ENCODE peak calls at places on chromosome 1, in four cellular contexts. One of them, this sample, is unnamed.

GRCh38 chr1:213252026-213252425 is 201.0 kb downstream of the RPS6KC1 start:
- DNase-seq in lower leg skin: no peak
- DNase-seq in heart left ventricle: no peak
- DNase-seq in IMR-90: no peak
- DNase-seq in this sample: no peak

GRCh38 chr1:54859687-54860391 is 27.2 kb downstream of the DHCR24 start:
- DNase-seq in lower leg skin: no peak
- DNase-seq in heart left ventricle: no peak
- DNase-seq in IMR-90: no peak
- DNase-seq in this sample: no peak

GRCh38 chr1:97139512-97139911 is 417.9 kb downstream of the PTBP2 start:
- DNase-seq in lower leg skin: no peak
- DNase-seq in heart left ventricle: no peak
- DNase-seq in IMR-90: peak; percentile 47
- DNase-seq in this sample: no peak

GRCh38 chr1:27137544-27138075 is 17.3 kb downstream of the SLC9A1 start:
- DNase-seq in lower leg skin: peak; percentile 83
- DNase-seq in heart left ventricle: peak; percentile 68
- DNase-seq in IMR-90: no peak
- DNase-seq in this sample: no peak

GRCh38 chr1:241605146-241605805 is 34.9 kb downstream of the CHML start:
- DNase-seq in lower leg skin: no peak
- DNase-seq in heart left ventricle: no peak
- DNase-seq in IMR-90: no peak
- DNase-seq in this sample: no peak

GRCh38 chr1:162724583-162725120 is 65.8 kb upstream of the HSD17B7 start:
- DNase-seq in lower leg skin: no peak
- DNase-seq in heart left ventricle: no peak
- DNase-seq in IMR-90: no peak
- DNase-seq in this sample: no peak

GRCh38 chr1:209434066-209434465 is 149.4 kb upstream of the CAMK1G start:
- DNase-seq in lower leg skin: no peak
- DNase-seq in heart left ventricle: no peak
- DNase-seq in IMR-90: no peak
- DNase-seq in this sample: no peak

GRCh38 chr1:11053758-11054137 is 6.1 kb downstream of the SRM start:
- DNase-seq in lower leg skin: no peak
- DNase-seq in heart left ventricle: no peak
- DNase-seq in IMR-90: peak; percentile 25
- DNase-seq in this sample: no peak

GRCh38 chr1:221718391-221719277 is 23.3 kb downstream of the DUSP10 start:
- DNase-seq in lower leg skin: no peak
- DNase-seq in heart left ventricle: no peak
- DNase-seq in IMR-90: peak; percentile 94
- DNase-seq in this sample: no peak

GRCh38 chr1:175197536-175197935 is 5.0 kb upstream of the KIAA0040 start:
- DNase-seq in lower leg skin: no peak
- DNase-seq in heart left ventricle: no peak
- DNase-seq in IMR-90: no peak
- DNase-seq in this sample: no peak

GRCh38 chr1:71081697-71082080 is 854 bp upstream of the ZRANB2 start:
- DNase-seq in lower leg skin: peak; percentile 15
- DNase-seq in heart left ventricle: no peak
- DNase-seq in IMR-90: no peak
- DNase-seq in this sample: no peak

GRCh38 chr1:100458925-100459814 is 78.8 kb upstream of the GPR88 start:
- DNase-seq in lower leg skin: peak; percentile 75
- DNase-seq in heart left ventricle: peak; percentile 60
- DNase-seq in IMR-90: peak; percentile 82
- DNase-seq in this sample: peak; percentile 26

GRCh38 chr1:48943393-48943792 is 166.7 kb upstream of the BEND5 start:
- DNase-seq in lower leg skin: no peak
- DNase-seq in heart left ventricle: no peak
- DNase-seq in IMR-90: no peak
- DNase-seq in this sample: no peak

DNA sequence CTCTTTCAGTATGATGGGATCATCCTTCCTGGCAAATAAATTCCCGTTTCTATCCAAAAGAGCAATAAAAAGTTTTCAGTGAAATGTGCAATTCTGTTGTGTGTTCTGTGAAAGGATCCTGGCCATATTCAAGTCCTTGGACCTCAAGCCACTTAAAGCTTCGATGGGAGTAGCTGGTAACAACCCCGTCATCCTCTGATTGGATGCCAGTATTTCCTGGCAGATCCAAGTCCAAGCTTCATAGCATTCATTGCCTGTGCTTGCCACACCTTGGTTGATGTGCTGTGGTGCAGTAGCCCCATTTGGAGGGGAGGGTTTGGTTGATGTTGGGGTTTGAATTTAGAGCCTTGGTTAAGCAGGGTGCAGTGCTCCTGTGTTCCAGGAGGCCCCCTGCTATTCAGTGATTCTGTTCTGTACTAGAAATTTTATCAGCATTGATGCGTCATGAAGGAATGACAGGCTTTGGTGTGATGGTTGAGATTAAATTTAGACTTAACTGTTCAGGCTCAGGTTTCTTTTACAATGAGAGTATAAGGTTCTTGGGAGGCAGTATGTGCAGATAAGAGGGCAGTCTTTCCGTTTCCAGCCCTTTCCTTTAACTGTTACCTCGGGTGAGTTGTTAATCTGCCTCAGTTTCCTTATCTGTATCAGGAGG is 4.9 kb downstream of the RPL11 start:
- DNase-seq in lower leg skin: no peak
- DNase-seq in heart left ventricle: no peak
- DNase-seq in IMR-90: peak; percentile 13
- DNase-seq in this sample: no peak
- TF ChIP-seq POLR2A in lower leg skin: no peak
- TF ChIP-seq POLR2A in heart left ventricle: no peak
- TF ChIP-seq POLR2A in IMR-90: no peak
- TF ChIP-seq POLR2A in this sample: no peak

GRCh38 chr1:230067871-230068814 is 1.1 kb downstream of the GALNT2 start:
- DNase-seq in lower leg skin: no peak
- DNase-seq in heart left ventricle: peak; percentile 31
- DNase-seq in IMR-90: no peak
- DNase-seq in this sample: no peak

GRCh38 chr1:230070321-230071208 is 3.5 kb downstream of the GALNT2 start:
- DNase-seq in lower leg skin: no peak
- DNase-seq in heart left ventricle: no peak
- DNase-seq in IMR-90: no peak
- DNase-seq in this sample: no peak

GRCh38 chr1:230067441-230067870 is 418 bp downstream of the GALNT2 start:
- DNase-seq in lower leg skin: no peak
- DNase-seq in heart left ventricle: peak; percentile 25
- DNase-seq in IMR-90: no peak
- DNase-seq in this sample: no peak

GRCh38 chr1:230069813-230070212 is 2.8 kb downstream of the GALNT2 start:
- DNase-seq in lower leg skin: no peak
- DNase-seq in heart left ventricle: no peak
- DNase-seq in IMR-90: no peak
- DNase-seq in this sample: no peak

GRCh38 chr1:230068952-230069684 is 2.1 kb downstream of the GALNT2 start:
- DNase-seq in lower leg skin: no peak
- DNase-seq in heart left ventricle: no peak
- DNase-seq in IMR-90: no peak
- DNase-seq in this sample: no peak
- TF ChIP-seq CTCF in lower leg skin: no peak
- TF ChIP-seq CTCF in heart left ventricle: no peak
- TF ChIP-seq CTCF in IMR-90: no peak
- TF ChIP-seq CTCF in this sample: no peak

GRCh38 chr1:43367026-43367903 is 546 bp downstream of the ELOVL1 start:
- DNase-seq in lower leg skin: no peak
- DNase-seq in heart left ventricle: peak; percentile 33
- DNase-seq in IMR-90: no peak
- DNase-seq in this sample: no peak
- TF ChIP-seq POLR2A in lower leg skin: no peak
- TF ChIP-seq POLR2A in heart left ventricle: no peak
- TF ChIP-seq POLR2A in IMR-90: peak; percentile 26
- TF ChIP-seq POLR2A in this sample: no peak

GRCh38 chr1:152052606-152053005 is 15.8 kb upstream of the S100A11 start:
- DNase-seq in lower leg skin: peak; percentile 89
- DNase-seq in heart left ventricle: peak; percentile 79
- DNase-seq in IMR-90: peak; percentile 71
- DNase-seq in this sample: peak; percentile 37

GRCh38 chr1:152050886-152051764 is 14.3 kb upstream of the S100A11 start:
- DNase-seq in lower leg skin: no peak
- DNase-seq in heart left ventricle: no peak
- DNase-seq in IMR-90: peak; percentile 25
- DNase-seq in this sample: no peak

GRCh38 chr1:152049291-152050073 is 12.7 kb upstream of the S100A11 start:
- DNase-seq in lower leg skin: no peak
- DNase-seq in heart left ventricle: no peak
- DNase-seq in IMR-90: peak; percentile 74
- DNase-seq in this sample: no peak

GRCh38 chr1:152048641-152048970 is 11.8 kb upstream of the S100A11 start:
- DNase-seq in lower leg skin: no peak
- DNase-seq in heart left ventricle: no peak
- DNase-seq in IMR-90: no peak
- DNase-seq in this sample: no peak

DNA sequence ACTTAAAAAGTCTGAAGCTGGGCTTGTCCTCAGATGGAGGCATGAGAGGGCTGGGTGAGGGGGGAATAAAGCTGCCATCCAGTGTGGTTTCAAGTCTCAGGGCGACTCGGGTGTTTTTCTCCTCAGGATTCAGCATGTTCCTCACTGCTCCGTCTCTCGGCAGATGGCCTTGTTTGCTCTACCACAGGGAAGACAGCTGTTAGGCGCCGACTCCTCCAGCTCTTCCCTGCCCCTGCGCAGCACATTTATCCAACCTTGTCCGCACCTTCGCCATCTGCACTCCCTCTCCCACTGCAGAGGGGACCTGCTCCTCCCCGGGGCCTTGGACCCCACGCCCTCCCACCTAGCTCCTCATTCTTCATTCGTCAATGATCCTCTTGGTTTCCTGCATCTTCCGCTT is 16.6 kb upstream of the S100A11 start:
- DNase-seq in lower leg skin: no peak
- DNase-seq in heart left ventricle: no peak
- DNase-seq in IMR-90: no peak
- DNase-seq in this sample: no peak
- TF ChIP-seq CTCF in lower leg skin: no peak
- TF ChIP-seq CTCF in heart left ventricle: no peak
- TF ChIP-seq CTCF in IMR-90: no peak
- TF ChIP-seq CTCF in this sample: no peak

GRCh38 chr1:156504062-156504813 is 3.7 kb upstream of the MEF2D start:
- DNase-seq in lower leg skin: no peak
- DNase-seq in heart left ventricle: no peak
- DNase-seq in IMR-90: peak; percentile 33
- DNase-seq in this sample: no peak

GRCh38 chr1:156503672-156504055 is 3.1 kb upstream of the MEF2D start:
- DNase-seq in lower leg skin: no peak
- DNase-seq in heart left ventricle: no peak
- DNase-seq in IMR-90: peak; percentile 34
- DNase-seq in this sample: no peak

GRCh38 chr1:156505679-156506298 is 5.2 kb upstream of the MEF2D start:
- DNase-seq in lower leg skin: no peak
- DNase-seq in heart left ventricle: no peak
- DNase-seq in IMR-90: no peak
- DNase-seq in this sample: no peak

GRCh38 chr1:156506450-156506849 is 5.9 kb upstream of the MEF2D start:
- DNase-seq in lower leg skin: no peak
- DNase-seq in heart left ventricle: no peak
- DNase-seq in IMR-90: no peak
- DNase-seq in this sample: no peak

GRCh38 chr1:156504821-156505678 is 4.5 kb upstream of the MEF2D start:
- DNase-seq in lower leg skin: peak; percentile 99
- DNase-seq in heart left ventricle: peak; percentile 100
- DNase-seq in IMR-90: peak; percentile 99
- DNase-seq in this sample: peak; percentile 96
- TF ChIP-seq POLR2A in lower leg skin: no peak
- TF ChIP-seq POLR2A in heart left ventricle: no peak
- TF ChIP-seq POLR2A in IMR-90: peak; percentile 74
- TF ChIP-seq POLR2A in this sample: peak; percentile 39

DNA sequence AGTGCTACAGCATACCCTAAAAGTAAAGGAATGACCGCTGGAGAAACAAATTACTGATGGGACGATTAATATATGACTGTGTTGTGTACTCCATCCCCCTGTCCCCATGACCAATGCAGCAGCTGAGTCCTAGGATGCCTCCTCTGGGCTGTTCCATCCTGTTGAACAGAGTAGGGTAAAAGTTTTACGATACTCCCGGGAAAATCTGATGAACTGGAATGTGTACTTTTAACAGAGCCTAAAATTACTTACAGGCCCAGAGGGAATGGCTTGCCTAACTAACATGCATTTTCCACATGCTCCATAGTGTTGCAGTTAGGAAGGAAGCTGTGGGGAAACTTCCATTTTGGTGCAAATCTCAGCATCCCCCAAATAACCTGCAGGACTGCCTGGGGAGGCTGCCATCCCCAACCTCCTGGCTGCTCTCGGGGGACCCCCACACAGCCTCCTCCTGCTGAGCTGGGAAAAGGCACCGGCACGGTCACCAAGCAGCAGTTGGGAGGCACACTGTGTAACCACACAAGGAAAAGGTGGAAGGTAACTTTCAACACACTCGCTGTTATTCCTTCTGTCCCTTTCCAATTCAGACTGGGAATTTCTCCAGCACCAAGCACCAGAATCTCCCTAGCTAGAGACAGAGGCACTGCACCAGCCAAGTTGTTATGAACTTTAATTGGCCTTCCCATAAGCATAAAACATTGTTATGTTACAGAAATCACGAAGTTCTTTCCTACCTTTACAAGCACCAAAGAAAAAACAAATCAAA is 97.2 kb downstream of the BCAR3 start:
- DNase-seq in lower leg skin: no peak
- DNase-seq in heart left ventricle: no peak
- DNase-seq in IMR-90: no peak
- DNase-seq in this sample: no peak
- TF ChIP-seq CTCF in lower leg skin: no peak
- TF ChIP-seq CTCF in heart left ventricle: no peak
- TF ChIP-seq CTCF in IMR-90: no peak
- TF ChIP-seq CTCF in this sample: no peak

DNA sequence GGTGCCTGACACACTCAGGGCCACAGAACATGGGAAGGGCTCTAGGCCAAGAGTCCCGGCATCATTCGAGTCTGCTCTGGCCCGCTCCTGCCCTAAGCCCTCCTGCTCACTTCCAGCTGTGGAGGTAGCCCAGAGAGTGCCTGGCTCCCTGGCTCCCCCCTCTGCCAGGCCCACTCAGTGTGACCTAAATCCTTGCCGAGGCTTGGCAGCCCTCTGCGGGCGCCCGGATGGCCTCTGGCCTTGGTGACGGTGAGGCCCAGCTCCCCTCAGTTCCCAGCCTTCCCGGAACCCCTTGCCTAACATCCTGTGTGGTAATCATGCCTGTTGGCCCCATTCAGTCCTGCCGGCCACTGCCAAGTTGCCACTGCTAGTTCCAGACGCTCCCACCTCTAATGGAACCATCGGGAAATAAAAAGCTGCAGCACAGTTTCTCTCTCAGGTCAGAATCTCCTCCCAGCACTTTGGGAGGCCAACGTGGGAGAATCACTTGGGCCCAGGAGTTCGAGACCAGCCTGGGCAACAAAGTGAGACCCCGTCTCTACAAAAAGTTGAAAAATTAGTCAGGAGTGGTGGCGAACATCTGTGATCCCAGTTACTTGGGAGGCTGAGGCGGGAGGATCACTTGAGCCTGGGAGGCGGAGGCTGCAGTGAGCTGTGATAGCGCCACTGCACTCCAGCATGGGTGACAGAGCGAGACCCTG is 1.2 kb upstream of the H6PD start:
- DNase-seq in lower leg skin: peak; percentile 83
- DNase-seq in heart left ventricle: peak; percentile 63
- DNase-seq in IMR-90: peak; percentile 66
- DNase-seq in this sample: no peak
- TF ChIP-seq POLR2A in lower leg skin: no peak
- TF ChIP-seq POLR2A in heart left ventricle: no peak
- TF ChIP-seq POLR2A in IMR-90: no peak
- TF ChIP-seq POLR2A in this sample: peak; percentile 27

This sample was measured in esophagus squamous epithelium.